ENCODE peak calls at places on chromosomes 11 and 22, in ten cellular contexts. F, K, X, C, J, A, N, W, I and D are unnamed samples. For H3K27me3, the result is how much of the 10 kb centered on the place peaks cover.

GRCh38 chr11:111797145-111797581 is 31.0 kb upstream of the PPP2R1B start:
- DNase-seq in F (peak), K (no peak), X (no peak), C (no peak), J (no peak), A (no peak), N (peak), W (no peak), I (no peak), D (no peak)

GRCh38 chr11:94705419-94705818 is 62.7 kb upstream of the AMOTL1 start:
- DNase-seq in F (no peak), K (no peak), X (no peak), C (no peak), J (no peak), A (peak), N (no peak), W (no peak), I (no peak), D (no peak)

GRCh38 chr11:124674571-124674970 is 867 bp downstream of the SPA17 start:
- DNase-seq in F (no peak), K (no peak), X (no peak), C (no peak), J (no peak), A (no peak), N (no peak), W (no peak), I (no peak), D (no peak)

GRCh38 chr11:66443602-66444001 is 5.0 kb upstream of the MRPL11 start:
- DNase-seq in F (peak), K (peak), X (no peak), C (no peak), J (peak), A (no peak), N (peak), W (no peak), I (no peak), D (peak)

GRCh38 chr11:13141731-13142724 is 132.9 kb downstream of the RASSF10 start:
- DNase-seq in F (no peak), K (no peak), X (no peak), C (no peak), J (no peak), A (peak), N (no peak), W (no peak), I (no peak), D (no peak)

GRCh38 chr11:78192223-78192719 is 3.6 kb downstream of the USP35 start:
- DNase-seq in F (peak), K (no peak), X (peak), C (no peak), J (no peak), A (no peak), N (no peak), W (no peak), I (no peak), D (no peak)

GRCh38 chr11:120545813-120546212 is 34.3 kb downstream of the GRIK4 start:
- DNase-seq in F (no peak), K (no peak), X (no peak), C (no peak), J (no peak), A (no peak), N (no peak), W (no peak), I (no peak), D (no peak)

GRCh38 chr22:38030311-38031133 is 26.7 kb upstream of the PICK1 start:
- DNase-seq in F (no peak), K (no peak), X (no peak), C (no peak), J (no peak), A (no peak), N (peak), W (no peak), I (no peak), D (no peak)

GRCh38 chr11:82523141-82523540 is 210.5 kb downstream of the FAM181B start:
- DNase-seq in F (no peak), K (no peak), X (no peak), C (peak), J (no peak), A (no peak), N (no peak), W (peak), I (no peak), D (no peak)

GRCh38 chr11:46117842-46118241 is 3.4 kb downstream of the PHF21A start:
- DNase-seq in F (no peak), K (no peak), X (no peak), C (no peak), J (no peak), A (no peak), N (no peak), W (no peak), I (no peak), D (no peak)

GRCh38 chr11:95680169-95680929 is 109.2 kb downstream of the FAM76B start:
- DNase-seq in F (no peak), K (no peak), X (no peak), C (no peak), J (no peak), A (no peak), N (peak), W (no peak), I (no peak), D (peak)

GRCh38 chr22:29310065-29310862 is 3.8 kb downstream of the GAS2L1 start:
- DNase-seq in F (no peak), K (no peak), X (peak), C (no peak), J (no peak), A (no peak), N (no peak), W (no peak), I (no peak), D (no peak)

GRCh38 chr22:28736296-28737155 is 5.1 kb downstream of the CHEK2 start:
- DNase-seq in F (no peak), K (no peak), X (no peak), C (no peak), J (no peak), A (no peak), N (no peak), W (no peak), I (no peak), D (no peak)

GRCh38 chr22:38531251-38531956 is 25.3 kb upstream of the DDX17 start:
- DNase-seq in F (no peak), K (no peak), X (no peak), C (no peak), J (no peak), A (no peak), N (no peak), W (no peak), I (no peak), D (no peak)

GRCh38 chr11:123316003-123316402 is 114.1 kb upstream of the GRAMD1B start:
- DNase-seq in F (no peak), K (no peak), X (no peak), C (no peak), J (no peak), A (no peak), N (peak), W (no peak), I (no peak), D (no peak)

GRCh38 chr11:27305751-27306150 is 57.3 kb downstream of the CCDC34 start:
- DNase-seq in F (no peak), K (no peak), X (no peak), C (no peak), J (no peak), A (no peak), N (no peak), W (no peak), I (no peak), D (no peak)

GRCh38 chr11:15800121-15800800 is 556.1 kb downstream of the SOX6 start:
- DNase-seq in F (peak), K (peak), X (peak), C (no peak), J (no peak), A (no peak), N (peak), W (no peak), I (peak), D (no peak)

GRCh38 chr11:114109206-114110090 is 49.9 kb downstream of the ZBTB16 start:
- DNase-seq in F (no peak), K (no peak), X (no peak), C (no peak), J (no peak), A (no peak), N (no peak), W (no peak), I (no peak), D (no peak)

GRCh38 chr11:69357458-69358397 is 63.8 kb downstream of the MYEOV start:
- DNase-seq in F (no peak), K (no peak), X (no peak), C (no peak), J (no peak), A (no peak), N (no peak), W (no peak), I (no peak), D (no peak)

GRCh38 chr11:94675239-94675638 is 92.9 kb upstream of the AMOTL1 start:
- DNase-seq in F (no peak), K (no peak), X (no peak), C (no peak), J (no peak), A (no peak), N (no peak), W (no peak), I (no peak), D (no peak)

GRCh38 chr11:6402561-6402981 is 12.3 kb downstream of the SMPD1 start:
- DNase-seq in F (no peak), K (no peak), X (no peak), C (no peak), J (no peak), A (no peak), N (peak), W (no peak), I (no peak), D (no peak)

GRCh38 chr11:9726313-9727022 is 62.6 kb downstream of the SWAP70 start:
- DNase-seq in F (no peak), K (peak), X (no peak), C (no peak), J (no peak), A (no peak), N (peak), W (no peak), I (no peak), D (peak)

GRCh38 chr22:42644422-42645340 is 4.3 kb upstream of the ATP5MGL start:
- DNase-seq in F (no peak), K (peak), X (peak), C (no peak), J (no peak), A (peak), N (no peak), W (no peak), I (no peak), D (no peak)

GRCh38 chr22:24996420-24996952 is 44.0 kb downstream of the KIAA1671 start:
- DNase-seq in F (peak), K (peak), X (no peak), C (no peak), J (no peak), A (peak), N (no peak), W (peak), I (no peak), D (no peak)

GRCh38 chr11:73564903-73565302 is 33.0 kb downstream of the FAM168A start:
- DNase-seq in F (no peak), K (no peak), X (no peak), C (no peak), J (no peak), A (no peak), N (no peak), W (no peak), I (no peak), D (no peak)

GRCh38 chr11:100930185-100930778 is 199.3 kb downstream of the PGR start:
- DNase-seq in F (no peak), K (peak), X (no peak), C (no peak), J (no peak), A (no peak), N (peak), W (peak), I (no peak), D (no peak)

GRCh38 chr11:4539603-4540219 is 5.3 kb upstream of the OR52M1 start:
- DNase-seq in F (peak), K (peak), X (peak), C (no peak), J (no peak), A (peak), N (peak), W (peak), I (peak), D (peak)

GRCh38 chr11:128579790-128580504 is 7.4 kb downstream of the ETS1 start:
- DNase-seq in F (no peak), K (no peak), X (no peak), C (no peak), J (no peak), A (no peak), N (peak), W (no peak), I (no peak), D (no peak)

GRCh38 chr11:614583-615452 is 932 bp downstream of the IRF7 start:
- DNase-seq in F (no peak), K (no peak), X (peak), C (no peak), J (no peak), A (no peak), N (no peak), W (no peak), I (no peak), D (no peak)

GRCh38 chr11:87063982-87064381 is 26.2 kb downstream of the TMEM135 start:
- DNase-seq in F (no peak), K (no peak), X (no peak), C (no peak), J (no peak), A (no peak), N (peak), W (no peak), I (no peak), D (no peak)

GRCh38 chr11:65663634-65664200 is 1.0 kb upstream of the RELA start:
- DNase-seq in F (peak), K (no peak), X (peak), C (no peak), J (peak), A (peak), N (peak), W (no peak), I (no peak), D (no peak)

GRCh38 chr11:122661182-122661945 is 5.8 kb downstream of the UBASH3B start:
- DNase-seq in F (no peak), K (no peak), X (peak), C (no peak), J (peak), A (no peak), N (peak), W (peak), I (no peak), D (no peak)

GRCh38 chr11:60389279-60389910 is 6.9 kb upstream of the MS4A14 start:
- DNase-seq in F (no peak), K (peak), X (no peak), C (no peak), J (no peak), A (no peak), N (no peak), W (no peak), I (no peak), D (no peak)

GRCh38 chr11:34721646-34722045 is 100.8 kb downstream of the EHF start:
- DNase-seq in F (no peak), K (no peak), X (no peak), C (no peak), J (no peak), A (no peak), N (peak), W (no peak), I (no peak), D (peak)

GRCh38 chr11:121557348-121557747 is 104.6 kb upstream of the SORL1-AS1 start:
- DNase-seq in F (no peak), K (no peak), X (no peak), C (no peak), J (no peak), A (no peak), N (peak), W (no peak), I (no peak), D (no peak)

GRCh38 chr11:123434262-123434661 is 4.2 kb downstream of the GRAMD1B start:
- DNase-seq in F (peak), K (no peak), X (no peak), C (no peak), J (no peak), A (no peak), N (peak), W (no peak), I (no peak), D (no peak)

GRCh38 chr11:35725880-35726279 is 63.3 kb downstream of the TRIM44 start:
- DNase-seq in F (peak), K (no peak), X (peak), C (no peak), J (no peak), A (no peak), N (peak), W (no peak), I (no peak), D (peak)

GRCh38 chr11:62546244-62546936 is at the start of gene AHNAK:
- DNase-seq in F (peak), K (no peak), X (peak), C (no peak), J (no peak), A (peak), N (peak), W (peak), I (no peak), D (no peak)

GRCh38 chr11:62548545-62549335 is 2.1 kb upstream of the AHNAK start:
- DNase-seq in F (no peak), K (peak), X (peak), C (no peak), J (no peak), A (peak), N (no peak), W (no peak), I (no peak), D (no peak)

GRCh38 chr11:62546937-62547625 is 475 bp upstream of the AHNAK start:
- DNase-seq in F (no peak), K (peak), X (peak), C (no peak), J (no peak), A (peak), N (peak), W (no peak), I (no peak), D (no peak)

GRCh38 chr11:62545437-62546243 is 966 bp downstream of the AHNAK start:
- DNase-seq in F (peak), K (peak), X (peak), C (no peak), J (peak), A (peak), N (peak), W (peak), I (peak), D (peak)

DNA sequence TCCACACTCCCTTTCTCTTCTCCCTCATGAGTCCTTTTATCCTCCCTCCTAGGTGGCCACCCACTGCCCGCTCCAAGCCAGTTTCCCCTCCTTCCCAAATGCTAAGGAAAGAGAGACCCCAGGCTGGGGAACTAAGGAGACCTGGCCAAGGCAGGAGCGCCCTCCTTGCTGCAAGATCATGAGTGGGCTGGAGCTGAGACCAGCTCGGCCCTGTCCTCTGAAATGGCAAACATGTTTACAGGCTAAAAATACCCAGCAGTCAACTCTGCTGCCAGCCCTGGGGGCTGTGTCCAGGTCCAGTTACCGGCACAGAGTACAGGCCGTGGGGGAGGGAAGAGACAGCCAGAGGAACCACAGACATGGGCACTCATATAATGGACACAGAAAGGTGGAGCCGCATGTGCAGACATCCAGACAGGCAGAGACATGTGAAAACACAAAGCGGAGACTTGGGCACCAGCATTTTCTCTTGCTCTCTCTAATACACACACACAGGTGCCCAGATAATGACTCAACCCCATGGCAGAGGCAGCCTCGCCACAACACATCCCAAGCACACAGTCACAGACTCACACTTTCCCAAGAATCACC is 1.2 kb upstream of the AHNAK start:
- DNase-seq in F (no peak), K (peak), X (peak), C (no peak), J (no peak), A (peak), N (no peak), W (no peak), I (no peak), D (no peak)
- H3K4me3 ChIP-seq in F (peak), K (no peak), X (no peak), C (no peak), J (peak), A (peak), N (peak), W (no peak), I (peak), D (peak)

DNA sequence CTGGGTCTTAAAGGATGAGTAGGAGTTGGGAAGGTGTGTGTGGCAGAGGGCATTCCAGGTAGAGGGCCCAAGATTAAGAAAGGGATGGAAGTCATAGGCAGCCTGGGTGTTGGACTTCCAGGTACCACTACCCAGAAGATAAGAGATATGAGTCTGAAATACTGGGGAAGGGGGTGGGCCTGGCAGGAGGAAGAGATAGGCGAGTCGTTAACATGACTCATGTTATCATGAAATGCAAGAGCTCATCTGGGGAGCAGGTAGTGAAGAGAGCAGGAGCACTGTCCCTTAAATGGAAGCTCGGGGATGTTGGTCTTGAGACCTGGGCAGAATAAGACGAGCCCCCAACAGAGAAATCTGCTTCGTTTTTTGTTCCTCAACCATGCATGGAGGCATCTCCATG is 10.2 kb downstream of the ZC3H7B start:
- DNase-seq in F (no peak), K (no peak), X (no peak), C (no peak), J (no peak), A (no peak), N (no peak), W (no peak), I (no peak), D (no peak)
- H3K27me3 ChIP-seq in F (under half), K (under half), X (under half), C (under half), J (under half), A (under half), N (under half), W (under half), I (under half), D (under half)

DNA sequence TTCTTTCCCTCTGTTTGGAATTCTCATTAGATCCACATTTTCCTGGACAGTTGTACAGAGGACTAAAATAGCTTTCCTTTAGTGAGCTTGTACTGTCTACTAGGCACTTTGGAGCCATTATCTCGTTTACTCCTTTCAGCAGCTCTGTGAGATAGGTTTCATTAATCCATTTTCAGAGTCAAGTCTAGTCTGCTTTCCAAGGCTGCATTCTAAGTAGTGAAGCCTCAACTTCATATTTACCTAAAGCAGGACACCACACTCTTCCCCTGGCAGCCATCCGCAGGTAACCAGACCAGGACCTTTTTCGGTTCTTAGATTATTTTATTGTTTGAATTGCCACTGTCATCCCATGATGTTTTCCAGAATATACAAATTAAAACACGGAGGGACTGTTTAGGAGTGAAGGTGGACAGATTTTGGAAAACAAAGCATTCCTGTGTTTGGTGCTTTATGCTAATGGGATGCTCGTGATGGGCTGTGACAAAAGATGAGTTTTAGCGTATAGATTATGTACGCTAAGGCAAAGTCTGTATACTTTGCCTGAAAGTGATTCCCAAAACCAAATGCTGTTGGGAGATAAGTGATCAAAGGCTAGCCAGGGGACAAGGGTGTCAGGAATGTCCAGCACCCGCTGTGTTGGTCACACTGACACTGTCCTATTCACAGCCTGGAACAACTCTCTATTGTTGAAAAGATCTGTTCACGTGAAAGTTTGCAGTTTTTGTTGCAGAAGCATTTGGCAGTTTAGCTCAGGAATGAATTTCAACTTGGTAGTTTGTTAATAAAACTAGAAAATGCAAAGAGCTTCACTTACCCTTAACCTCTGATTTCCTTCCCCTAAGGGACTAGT is 1.3 kb downstream of the JAM3 start:
- DNase-seq in F (no peak), K (peak), X (no peak), C (no peak), J (no peak), A (no peak), N (no peak), W (no peak), I (no peak), D (no peak)
- H3K4me3 ChIP-seq in F (peak), K (no peak), X (no peak), C (peak), J (peak), A (peak), N (peak), W (no peak), I (peak), D (peak)

GRCh38 chr11:2146051-2146450 is 6.9 kb upstream of the IGF2 start:
- DNase-seq in F (no peak), K (no peak), X (no peak), C (no peak), J (no peak), A (no peak), N (no peak), W (no peak), I (no peak), D (no peak)
- H3K27me3 ChIP-seq in F (under half), K (half or more), X (under half), C (half or more), J (under half), A (half or more), N (half or more), W (half or more), I (under half), D (half or more)